ENCODE peak calls at places on chromosome 7, in eight cellular contexts. One of them, this sample, is unnamed.

GRCh38 chr7:152006336-152006735 is 19.1 kb upstream of the GALNT11 start:
- DNase-seq in fibroblast of lung: peak; percentile 38
- DNase-seq in HCT116: no peak
- DNase-seq in GM23248: no peak
- DNase-seq in neural progenitor cell: no peak
- DNase-seq in SK-N-SH: no peak
- DNase-seq in PC-3: no peak
- DNase-seq in IMR-90: no peak
- DNase-seq in this sample: no peak

GRCh38 chr7:100803398-100804161 is 23.7 kb downstream of the EPHB4 start:
- DNase-seq in GM23248: peak; percentile 94
- DNase-seq in SK-N-SH: peak; percentile 93
- DNase-seq in neural progenitor cell: peak; percentile 84
- DNase-seq in PC-3: peak; percentile 87
- DNase-seq in IMR-90: peak; percentile 83
- DNase-seq in HCT116: no peak
- DNase-seq in fibroblast of lung: peak; percentile 85
- DNase-seq in this sample: peak; percentile 99

GRCh38 chr7:135670179-135670578 is 7.9 kb downstream of the STMP1 start:
- DNase-seq in HCT116: no peak
- DNase-seq in SK-N-SH: no peak
- DNase-seq in GM23248: peak; percentile 90
- DNase-seq in IMR-90: peak; percentile 86
- DNase-seq in PC-3: peak; percentile 10
- DNase-seq in neural progenitor cell: no peak
- DNase-seq in fibroblast of lung: peak; percentile 85
- DNase-seq in this sample: peak; percentile 91

GRCh38 chr7:73978681-73979563 is 49.1 kb upstream of the ELN start:
- DNase-seq in fibroblast of lung: peak; percentile 12
- DNase-seq in HCT116: peak; percentile 47
- DNase-seq in IMR-90: no peak
- DNase-seq in SK-N-SH: peak; percentile 55
- DNase-seq in PC-3: peak; percentile 80
- DNase-seq in neural progenitor cell: peak; percentile 49
- DNase-seq in GM23248: peak; percentile 70
- DNase-seq in this sample: peak; percentile 91

GRCh38 chr7:157612664-157613561 is 276.1 kb downstream of the DNAJB6 start:
- DNase-seq in HCT116: no peak
- DNase-seq in neural progenitor cell: peak; percentile 31
- DNase-seq in GM23248: no peak
- DNase-seq in IMR-90: no peak
- DNase-seq in SK-N-SH: no peak
- DNase-seq in fibroblast of lung: no peak
- DNase-seq in PC-3: peak; percentile 47
- DNase-seq in this sample: peak; percentile 75

GRCh38 chr7:73602721-73603651 is 21.3 kb downstream of the MLXIPL start:
- DNase-seq in IMR-90: no peak
- DNase-seq in neural progenitor cell: peak; percentile 50
- DNase-seq in GM23248: no peak
- DNase-seq in PC-3: no peak
- DNase-seq in SK-N-SH: no peak
- DNase-seq in fibroblast of lung: no peak
- DNase-seq in HCT116: no peak
- DNase-seq in this sample: peak; percentile 81

GRCh38 chr7:16589895-16590294 is 55.7 kb downstream of the ANKMY2 start:
- DNase-seq in neural progenitor cell: no peak
- DNase-seq in PC-3: no peak
- DNase-seq in HCT116: no peak
- DNase-seq in SK-N-SH: no peak
- DNase-seq in fibroblast of lung: no peak
- DNase-seq in IMR-90: no peak
- DNase-seq in GM23248: peak; percentile 4
- DNase-seq in this sample: no peak

GRCh38 chr7:6232534-6232933 is 39.9 kb downstream of the CYTH3 start:
- DNase-seq in GM23248: no peak
- DNase-seq in SK-N-SH: no peak
- DNase-seq in neural progenitor cell: no peak
- DNase-seq in IMR-90: no peak
- DNase-seq in HCT116: no peak
- DNase-seq in PC-3: no peak
- DNase-seq in fibroblast of lung: no peak
- DNase-seq in this sample: peak; percentile 79

GRCh38 chr7:127119517-127119916 is 133.2 kb downstream of the GRM8 start:
- DNase-seq in SK-N-SH: no peak
- DNase-seq in neural progenitor cell: no peak
- DNase-seq in GM23248: no peak
- DNase-seq in IMR-90: no peak
- DNase-seq in fibroblast of lung: no peak
- DNase-seq in PC-3: no peak
- DNase-seq in HCT116: no peak
- DNase-seq in this sample: no peak

GRCh38 chr7:30411173-30411572 is 67.4 kb downstream of the NOD1 start:
- DNase-seq in HCT116: no peak
- DNase-seq in PC-3: no peak
- DNase-seq in SK-N-SH: no peak
- DNase-seq in fibroblast of lung: no peak
- DNase-seq in IMR-90: no peak
- DNase-seq in neural progenitor cell: no peak
- DNase-seq in GM23248: no peak
- DNase-seq in this sample: no peak

GRCh38 chr7:140003913-140004382 is 58.8 kb downstream of the PARP12 start:
- DNase-seq in HCT116: peak; percentile 47
- DNase-seq in GM23248: peak; percentile 82
- DNase-seq in SK-N-SH: peak; percentile 67
- DNase-seq in PC-3: peak; percentile 86
- DNase-seq in neural progenitor cell: peak; percentile 81
- DNase-seq in IMR-90: peak; percentile 75
- DNase-seq in fibroblast of lung: peak; percentile 51
- DNase-seq in this sample: peak; percentile 93

GRCh38 chr7:133051066-133051465 is 30.8 kb downstream of the CHCHD3 start:
- DNase-seq in fibroblast of lung: peak; percentile 38
- DNase-seq in neural progenitor cell: peak; percentile 35
- DNase-seq in GM23248: peak; percentile 21
- DNase-seq in IMR-90: peak; percentile 68
- DNase-seq in SK-N-SH: peak; percentile 61
- DNase-seq in PC-3: no peak
- DNase-seq in HCT116: no peak
- DNase-seq in this sample: peak; percentile 88

GRCh38 chr7:491292-491957 is 28.2 kb downstream of the PDGFA start:
- DNase-seq in PC-3: no peak
- DNase-seq in SK-N-SH: no peak
- DNase-seq in HCT116: no peak
- DNase-seq in neural progenitor cell: no peak
- DNase-seq in GM23248: no peak
- DNase-seq in IMR-90: no peak
- DNase-seq in fibroblast of lung: no peak
- DNase-seq in this sample: no peak

GRCh38 chr7:104653870-104654401 is 325.5 kb downstream of the LHFPL3 start:
- DNase-seq in PC-3: peak; percentile 3
- DNase-seq in SK-N-SH: no peak
- DNase-seq in neural progenitor cell: no peak
- DNase-seq in HCT116: no peak
- DNase-seq in GM23248: no peak
- DNase-seq in fibroblast of lung: peak; percentile 2
- DNase-seq in IMR-90: no peak
- DNase-seq in this sample: no peak

GRCh38 chr7:137399827-137400823 is 56.6 kb upstream of the PTN start:
- DNase-seq in HCT116: no peak
- DNase-seq in SK-N-SH: no peak
- DNase-seq in GM23248: peak; percentile 61
- DNase-seq in IMR-90: peak; percentile 74
- DNase-seq in fibroblast of lung: peak; percentile 70
- DNase-seq in PC-3: peak; percentile 47
- DNase-seq in neural progenitor cell: no peak
- DNase-seq in this sample: peak; percentile 54

GRCh38 chr7:28389504-28390385 is 22.6 kb upstream of the CREB5 start:
- DNase-seq in PC-3: peak; percentile 83
- DNase-seq in fibroblast of lung: peak; percentile 62
- DNase-seq in GM23248: peak; percentile 77
- DNase-seq in IMR-90: peak; percentile 79
- DNase-seq in HCT116: peak; percentile 49
- DNase-seq in SK-N-SH: peak; percentile 44
- DNase-seq in neural progenitor cell: peak; percentile 82
- DNase-seq in this sample: no peak

DNA sequence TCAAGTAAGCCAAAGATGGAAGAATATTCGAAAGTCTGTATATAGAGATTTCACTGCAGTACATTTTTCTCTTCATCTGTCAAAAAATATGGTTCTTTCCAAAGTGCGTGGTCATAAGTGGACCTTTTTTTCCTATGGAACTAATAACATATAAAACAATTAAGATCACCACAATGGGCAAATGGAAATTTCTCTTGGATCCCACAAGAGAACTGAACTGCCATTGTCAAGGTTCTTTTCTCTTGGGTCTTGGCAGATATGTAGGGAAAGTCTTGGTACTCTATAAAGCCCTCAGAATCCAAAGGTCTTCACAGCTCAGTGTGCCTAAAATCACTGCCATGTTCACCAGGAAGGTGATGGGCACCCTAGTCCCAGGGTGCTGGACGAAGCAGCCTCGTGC is at the start of gene OR6B1:
- DNase-seq in HCT116: no peak
- DNase-seq in PC-3: no peak
- DNase-seq in GM23248: no peak
- DNase-seq in neural progenitor cell: no peak
- DNase-seq in fibroblast of lung: no peak
- DNase-seq in IMR-90: no peak
- DNase-seq in SK-N-SH: no peak
- DNase-seq in this sample: no peak
- H3K4me1 ChIP-seq in HCT116: no peaks in the 10 kb centered on the region
- H3K4me1 ChIP-seq in PC-3: no peaks in the 10 kb centered on the region
- H3K4me1 ChIP-seq in GM23248: peaks cover 12% of the 10 kb centered on the region
- H3K4me1 ChIP-seq in neural progenitor cell: no peaks in the 10 kb centered on the region
- H3K4me1 ChIP-seq in fibroblast of lung: no peaks in the 10 kb centered on the region
- H3K4me1 ChIP-seq in IMR-90: no peaks in the 10 kb centered on the region
- H3K4me1 ChIP-seq in SK-N-SH: peaks cover 3% of the 10 kb centered on the region
- H3K4me1 ChIP-seq in this sample: no peaks in the 10 kb centered on the region

GRCh38 chr7:27346531-27347260 is 104.1 kb downstream of the EVX1 start:
- DNase-seq in GM23248: peak; percentile 68
- DNase-seq in IMR-90: peak; percentile 84
- DNase-seq in fibroblast of lung: peak; percentile 82
- DNase-seq in HCT116: peak; percentile 12
- DNase-seq in neural progenitor cell: no peak
- DNase-seq in SK-N-SH: peak; percentile 4
- DNase-seq in PC-3: peak; percentile 99
- DNase-seq in this sample: peak; percentile 73

GRCh38 chr7:27347261-27347610 is 104.6 kb downstream of the EVX1 start:
- DNase-seq in GM23248: no peak
- DNase-seq in SK-N-SH: no peak
- DNase-seq in HCT116: no peak
- DNase-seq in neural progenitor cell: no peak
- DNase-seq in PC-3: no peak
- DNase-seq in fibroblast of lung: no peak
- DNase-seq in IMR-90: no peak
- DNase-seq in this sample: no peak

GRCh38 chr7:27345964-27346363 is 103.4 kb downstream of the EVX1 start:
- DNase-seq in fibroblast of lung: no peak
- DNase-seq in IMR-90: no peak
- DNase-seq in GM23248: no peak
- DNase-seq in HCT116: no peak
- DNase-seq in neural progenitor cell: no peak
- DNase-seq in PC-3: no peak
- DNase-seq in SK-N-SH: no peak
- DNase-seq in this sample: no peak

GRCh38 chr7:27343804-27344203 is 101.2 kb downstream of the EVX1 start:
- DNase-seq in GM23248: no peak
- DNase-seq in fibroblast of lung: no peak
- DNase-seq in PC-3: no peak
- DNase-seq in SK-N-SH: no peak
- DNase-seq in IMR-90: no peak
- DNase-seq in HCT116: no peak
- DNase-seq in neural progenitor cell: no peak
- DNase-seq in this sample: no peak

DNA sequence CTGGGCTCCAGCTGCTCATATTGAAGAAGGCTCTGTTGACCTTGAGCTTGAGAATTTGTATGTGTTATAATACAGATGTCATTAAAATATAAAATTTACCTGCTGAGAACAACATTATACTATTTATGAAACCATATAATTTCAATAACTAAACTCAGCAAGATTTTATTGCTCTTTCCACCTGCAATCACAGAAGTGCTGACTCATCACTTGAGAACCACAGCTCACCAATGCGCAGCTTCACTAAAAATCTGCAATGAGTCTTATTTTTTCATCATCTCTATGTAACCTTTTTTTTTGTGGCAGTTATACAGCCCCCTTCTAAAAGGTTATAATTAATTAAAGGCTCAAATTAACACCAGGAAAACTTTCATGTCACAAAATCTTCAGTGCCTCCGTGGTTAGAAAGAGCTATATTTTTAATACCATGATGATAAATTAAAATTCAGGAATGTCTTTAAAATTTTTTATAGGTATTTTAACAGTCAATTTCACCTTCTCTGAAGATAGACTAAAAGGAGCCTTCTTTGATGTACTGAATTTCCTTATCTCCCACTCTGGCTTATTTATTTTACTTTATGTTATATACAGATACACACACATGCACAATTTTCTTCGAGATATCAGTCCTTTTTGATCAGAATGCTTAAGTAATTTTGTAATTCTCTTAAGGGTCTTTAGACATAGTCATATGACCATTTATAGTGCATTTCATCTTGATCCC is 102.7 kb downstream of the EVX1 start:
- DNase-seq in GM23248: no peak
- DNase-seq in IMR-90: no peak
- DNase-seq in neural progenitor cell: no peak
- DNase-seq in PC-3: peak; percentile 38
- DNase-seq in fibroblast of lung: no peak
- DNase-seq in SK-N-SH: no peak
- DNase-seq in HCT116: no peak
- DNase-seq in this sample: no peak
- H2AFZ ChIP-seq in GM23248: no peak overlapping the region
- H2AFZ ChIP-seq in IMR-90: no peak overlapping the region
- H2AFZ ChIP-seq in neural progenitor cell: no peak overlapping the region
- H2AFZ ChIP-seq in PC-3: peak overlapping the region; percentile 61
- H2AFZ ChIP-seq in fibroblast of lung: no peak overlapping the region
- H2AFZ ChIP-seq in SK-N-SH: no peak overlapping the region
- H2AFZ ChIP-seq in HCT116: peak overlapping the region; percentile 17
- H2AFZ ChIP-seq in this sample: no peak overlapping the region

DNA sequence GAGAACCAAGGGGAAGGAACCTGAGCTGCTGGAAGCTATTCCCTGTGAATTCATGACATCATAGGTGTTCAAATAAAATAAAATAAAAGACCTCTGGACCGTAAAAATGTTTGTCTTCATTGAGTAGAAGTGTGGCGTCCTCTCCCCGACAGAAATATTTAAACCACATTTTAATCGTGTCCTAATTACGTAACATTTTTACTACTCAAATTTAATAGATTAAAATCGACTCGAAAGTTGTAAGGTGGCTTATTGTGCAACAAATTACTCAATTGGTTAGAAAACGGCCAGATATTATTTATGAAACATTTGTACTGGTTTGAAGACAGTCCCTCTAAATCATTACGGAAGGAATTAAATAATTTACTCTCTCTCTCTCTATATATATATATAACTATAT is 15.5 kb upstream of the NCAPG2 start:
- DNase-seq in neural progenitor cell: no peak
- DNase-seq in HCT116: no peak
- DNase-seq in PC-3: no peak
- DNase-seq in SK-N-SH: no peak
- DNase-seq in fibroblast of lung: no peak
- DNase-seq in GM23248: no peak
- DNase-seq in IMR-90: no peak
- DNase-seq in this sample: no peak
- H3K4me1 ChIP-seq in neural progenitor cell: no peaks in the 10 kb centered on the region
- H3K4me1 ChIP-seq in HCT116: no peaks in the 10 kb centered on the region
- H3K4me1 ChIP-seq in PC-3: no peaks in the 10 kb centered on the region
- H3K4me1 ChIP-seq in SK-N-SH: no peaks in the 10 kb centered on the region
- H3K4me1 ChIP-seq in fibroblast of lung: no peaks in the 10 kb centered on the region
- H3K4me1 ChIP-seq in GM23248: no peaks in the 10 kb centered on the region
- H3K4me1 ChIP-seq in IMR-90: no peaks in the 10 kb centered on the region
- H3K4me1 ChIP-seq in this sample: no peaks in the 10 kb centered on the region

GRCh38 chr7:141294122-141294829 is 220.4 kb downstream of the TMEM178B start:
- DNase-seq in HCT116: no peak
- DNase-seq in fibroblast of lung: no peak
- DNase-seq in GM23248: no peak
- DNase-seq in SK-N-SH: no peak
- DNase-seq in IMR-90: no peak
- DNase-seq in neural progenitor cell: peak; percentile 36
- DNase-seq in PC-3: no peak
- DNase-seq in this sample: no peak
- H2AFZ ChIP-seq in HCT116: no peak overlapping the region
- H2AFZ ChIP-seq in fibroblast of lung: no peak overlapping the region
- H2AFZ ChIP-seq in GM23248: no peak overlapping the region
- H2AFZ ChIP-seq in SK-N-SH: no peak overlapping the region
- H2AFZ ChIP-seq in IMR-90: no peak overlapping the region
- H2AFZ ChIP-seq in neural progenitor cell: no peak overlapping the region
- H2AFZ ChIP-seq in PC-3: no peak overlapping the region
- H2AFZ ChIP-seq in this sample: no peak overlapping the region